ENCODE peak calls at places on chromosome 16, in six cellular contexts. Y, A, M, E, R and U are unnamed samples.

GRCh38 chr16:22323998-22324786 is 27.0 kb downstream of the POLR3E start:
- DNase-seq in Y (no peak), A (no peak), M (no peak), E (no peak), R (no peak), U (no peak)

GRCh38 chr16:20675488-20676267 is 21.8 kb downstream of the ACSM1 start:
- DNase-seq in Y (peak; percentile 15), A (no peak), M (no peak), E (peak; percentile 7), R (no peak), U (no peak)

GRCh38 chr16:81626181-81626674 is 152.9 kb upstream of the PLCG2 start:
- DNase-seq in Y (no peak), A (peak; percentile 68), M (no peak), E (no peak), R (no peak), U (peak; percentile 66)

GRCh38 chr16:71442041-71442440 is at the start of gene TLE7:
- DNase-seq in Y (no peak), A (no peak), M (no peak), E (no peak), R (no peak), U (no peak)

GRCh38 chr16:24838554-24839266 is 7.1 kb upstream of the SLC5A11 start:
- DNase-seq in Y (no peak), A (no peak), M (no peak), E (peak; percentile 75), R (no peak), U (peak; percentile 48)

GRCh38 chr16:2228161-2228824 is 4.9 kb downstream of the E4F1 start:
- DNase-seq in Y (no peak), A (no peak), M (no peak), E (no peak), R (no peak), U (no peak)

GRCh38 chr16:57945740-57946138 is 25.2 kb downstream of the CNGB1 start:
- DNase-seq in Y (no peak), A (no peak), M (no peak), E (peak; percentile 57), R (no peak), U (no peak)

GRCh38 chr16:82761858-82762257 is 135.1 kb downstream of the CDH13 start:
- DNase-seq in Y (no peak), A (no peak), M (no peak), E (peak; percentile 66), R (no peak), U (no peak)

GRCh38 chr16:72221216-72221995 is 49.5 kb upstream of the PMFBP1 start:
- DNase-seq in Y (no peak), A (no peak), M (no peak), E (no peak), R (no peak), U (no peak)

GRCh38 chr16:72244853-72245252 is 72.9 kb upstream of the PMFBP1 start:
- DNase-seq in Y (no peak), A (no peak), M (no peak), E (no peak), R (no peak), U (no peak)

GRCh38 chr16:47719713-47720112 is 258.6 kb downstream of the PHKB start:
- DNase-seq in Y (no peak), A (no peak), M (no peak), E (no peak), R (no peak), U (no peak)

GRCh38 chr16:1338119-1338730 is 4.8 kb downstream of the BAIAP3 start:
- DNase-seq in Y (peak; percentile 82), A (no peak), M (no peak), E (no peak), R (no peak), U (no peak)

GRCh38 chr16:17887963-17888362 is 417.2 kb upstream of the XYLT1 start:
- DNase-seq in Y (no peak), A (no peak), M (no peak), E (no peak), R (no peak), U (no peak)

GRCh38 chr16:70601576-70602575 is 44.5 kb upstream of the IL34 start:
- DNase-seq in Y (no peak), A (no peak), M (no peak), E (peak; percentile 48), R (no peak), U (no peak)

GRCh38 chr16:88083582-88083981 is 132.3 kb downstream of the BANP start:
- DNase-seq in Y (no peak), A (no peak), M (no peak), E (no peak), R (no peak), U (no peak)

GRCh38 chr16:14434860-14435259 is 195.2 kb downstream of the PARN start:
- DNase-seq in Y (no peak), A (no peak), M (no peak), E (no peak), R (no peak), U (no peak)

GRCh38 chr16:23500212-23500865 is 10.0 kb downstream of the GGA2 start:
- DNase-seq in Y (no peak), A (no peak), M (no peak), E (no peak), R (no peak), U (no peak)

GRCh38 chr16:24507959-24508358 is 31.4 kb upstream of the RBBP6 start:
- DNase-seq in Y (no peak), A (no peak), M (no peak), E (no peak), R (no peak), U (no peak)

GRCh38 chr16:73210686-73211085 is 162.8 kb upstream of the ZFHX3 start:
- DNase-seq in Y (no peak), A (no peak), M (no peak), E (no peak), R (no peak), U (no peak)

GRCh38 chr16:78553268-78554044 is 454.0 kb downstream of the WWOX start:
- DNase-seq in Y (no peak), A (no peak), M (no peak), E (no peak), R (no peak), U (no peak)

GRCh38 chr16:4703906-4704305 is 10.5 kb downstream of the NUDT16L1 start:
- DNase-seq in Y (no peak), A (no peak), M (no peak), E (no peak), R (no peak), U (no peak)

GRCh38 chr16:57723170-57723569 is 12.4 kb upstream of the KATNB1 start:
- DNase-seq in Y (peak; percentile 44), A (no peak), M (no peak), E (no peak), R (no peak), U (no peak)

GRCh38 chr16:53153130-53153529 is 98.3 kb downstream of the CHD9 start:
- DNase-seq in Y (no peak), A (no peak), M (no peak), E (peak; percentile 6), R (no peak), U (no peak)

GRCh38 chr16:1633310-1633709 is 21.1 kb downstream of the CRAMP1 start:
- DNase-seq in Y (no peak), A (no peak), M (no peak), E (no peak), R (no peak), U (no peak)

GRCh38 chr16:59181821-59182420 is 447.8 kb upstream of the GOT2 start:
- DNase-seq in Y (no peak), A (no peak), M (no peak), E (no peak), R (no peak), U (no peak)

GRCh38 chr16:68059804-68060203 is 25.4 kb upstream of the NFATC3 start:
- DNase-seq in Y (no peak), A (no peak), M (no peak), E (no peak), R (no peak), U (no peak)

GRCh38 chr16:85107083-85107482 is 5.2 kb downstream of the CIBAR2 start:
- DNase-seq in Y (no peak), A (no peak), M (no peak), E (no peak), R (no peak), U (no peak)

GRCh38 chr16:4687946-4688673 is 5.3 kb upstream of the NUDT16L1 start:
- DNase-seq in Y (no peak), A (no peak), M (no peak), E (no peak), R (no peak), U (no peak)

GRCh38 chr16:51039638-51040331 is 111.3 kb downstream of the SALL1 start:
- DNase-seq in Y (no peak), A (no peak), M (no peak), E (no peak), R (no peak), U (no peak)

GRCh38 chr16:66651965-66652364 is 44.6 kb downstream of the CMTM4 start:
- DNase-seq in Y (no peak), A (no peak), M (no peak), E (no peak), R (no peak), U (no peak)

GRCh38 chr16:46757339-46758050 is 9.4 kb upstream of the MYLK3 start:
- DNase-seq in Y (peak; percentile 28), A (no peak), M (peak; percentile 62), E (no peak), R (no peak), U (no peak)

GRCh38 chr16:8548166-8548565 is 42.1 kb downstream of the TMEM114 start:
- DNase-seq in Y (no peak), A (no peak), M (no peak), E (no peak), R (no peak), U (no peak)